ENCODE peak calls at places on chromosomes 1 and 21, in four cellular contexts. W is pancreas, N is AG09309, L is suprapubic skin. P is an unnamed sample.

GRCh38 chr21:37914211-37914900 is 1.9 kb downstream of the KCNJ6 start:
- DNase-seq in N (no peak), L (no peak), W (peak; percentile 7), P (no peak)

GRCh38 chr1:210364479-210364878 is 35.8 kb downstream of the HHAT start:
- DNase-seq in N (no peak), L (no peak), W (no peak), P (no peak)

GRCh38 chr1:116907351-116907750 is 2.4 kb upstream of the PTGFRN start:
- DNase-seq in N (no peak), W (no peak), L (peak; percentile 17), P (no peak)

GRCh38 chr1:57474097-57474750 is 50.4 kb upstream of the DAB1 start:
- DNase-seq in W (no peak), L (no peak), N (no peak), P (no peak)

GRCh38 chr21:15208787-15209186 is 144.0 kb upstream of the NRIP1 start:
- DNase-seq in W (no peak), L (no peak), N (no peak), P (no peak)

GRCh38 chr1:40078512-40079333 is 18.3 kb downstream of the PPT1 start:
- DNase-seq in L (no peak), N (no peak), W (peak; percentile 24), P (peak; percentile 14)

GRCh38 chr1:216983823-216984222 is 260.6 kb upstream of the ESRRG start:
- DNase-seq in L (no peak), N (no peak), W (no peak), P (no peak)

GRCh38 chr1:235391879-235392278 is 24.7 kb downstream of the TBCE start:
- DNase-seq in W (no peak), N (no peak), L (no peak), P (no peak)

GRCh38 chr1:2455757-2456156 is 20.3 kb upstream of the PLCH2 start:
- DNase-seq in L (no peak), N (no peak), W (no peak), P (no peak)

GRCh38 chr1:155175281-155175926 is 1.8 kb downstream of the TRIM46 start:
- DNase-seq in L (peak; percentile 62), W (no peak), N (no peak), P (no peak)

GRCh38 chr1:169368406-169368769 is 393 bp downstream of the BLZF1 start:
- DNase-seq in W (no peak), L (no peak), N (no peak), P (no peak)

GRCh38 chr1:95117207-95118018 is at the start of gene TLCD4:
- DNase-seq in L (peak; percentile 63), W (peak; percentile 72), N (no peak), P (no peak)

GRCh38 chr1:6646499-6647148 is 22.0 kb downstream of the THAP3 start:
- DNase-seq in L (no peak), N (no peak), W (peak; percentile 29), P (no peak)

GRCh38 chr1:230459463-230459862 is 33.3 kb upstream of the PGBD5 start:
- DNase-seq in L (no peak), N (no peak), W (no peak), P (peak; percentile 74)

GRCh38 chr1:65505547-65506325 is 85.3 kb downstream of the LEPR start:
- DNase-seq in W (no peak), N (no peak), L (no peak), P (no peak)

GRCh38 chr1:171251042-171251740 is 2.9 kb downstream of the FMO1 start:
- DNase-seq in N (no peak), L (no peak), W (no peak), P (no peak)

GRCh38 chr1:13517193-13517812 is 3.5 kb upstream of the LRRC38 start:
- DNase-seq in W (no peak), N (no peak), L (no peak), P (no peak)

GRCh38 chr1:246184503-246184902 is 322.6 kb downstream of the SMYD3 start:
- DNase-seq in L (no peak), N (no peak), W (no peak), P (no peak)

GRCh38 chr1:177983824-177984528 is 14.1 kb upstream of the SEC16B start:
- DNase-seq in N (peak; percentile 92), W (peak; percentile 72), L (peak; percentile 67), P (peak; percentile 51)

GRCh38 chr21:16108561-16109070 is 378.8 kb downstream of the USP25 start:
- DNase-seq in W (no peak), N (no peak), L (no peak), P (no peak)

GRCh38 chr1:90114521-90115141 is 119.7 kb downstream of the ZNF326 start:
- DNase-seq in W (no peak), L (no peak), N (peak; percentile 18), P (peak; percentile 23)

GRCh38 chr1:9960011-9960410 is 16.7 kb downstream of the NMNAT1 start:
- DNase-seq in N (no peak), L (no peak), W (no peak), P (no peak)

GRCh38 chr1:83043192-83043591 is 955.7 kb downstream of the TTLL7 start:
- DNase-seq in N (no peak), L (no peak), W (no peak), P (no peak)

GRCh38 chr1:6059866-6060265 is 14.2 kb downstream of the KCNAB2 start:
- DNase-seq in N (no peak), W (no peak), L (no peak), P (no peak)

GRCh38 chr21:22584308-22584707 is 1586.1 kb downstream of the NCAM2 start:
- DNase-seq in W (no peak), L (no peak), N (no peak), P (no peak)

GRCh38 chr21:35400233-35400939 is 351.3 kb upstream of the RUNX1 start:
- DNase-seq in W (peak; percentile 12), N (no peak), L (no peak), P (peak; percentile 45)

GRCh38 chr1:10696977-10697376 is 99.5 kb downstream of the CASZ1 start:
- DNase-seq in L (no peak), W (no peak), N (no peak), P (no peak)

GRCh38 chr1:150554086-150554452 is 4.9 kb downstream of the ADAMTSL4 start:
- DNase-seq in N (no peak), W (no peak), L (no peak), P (no peak)

DNA sequence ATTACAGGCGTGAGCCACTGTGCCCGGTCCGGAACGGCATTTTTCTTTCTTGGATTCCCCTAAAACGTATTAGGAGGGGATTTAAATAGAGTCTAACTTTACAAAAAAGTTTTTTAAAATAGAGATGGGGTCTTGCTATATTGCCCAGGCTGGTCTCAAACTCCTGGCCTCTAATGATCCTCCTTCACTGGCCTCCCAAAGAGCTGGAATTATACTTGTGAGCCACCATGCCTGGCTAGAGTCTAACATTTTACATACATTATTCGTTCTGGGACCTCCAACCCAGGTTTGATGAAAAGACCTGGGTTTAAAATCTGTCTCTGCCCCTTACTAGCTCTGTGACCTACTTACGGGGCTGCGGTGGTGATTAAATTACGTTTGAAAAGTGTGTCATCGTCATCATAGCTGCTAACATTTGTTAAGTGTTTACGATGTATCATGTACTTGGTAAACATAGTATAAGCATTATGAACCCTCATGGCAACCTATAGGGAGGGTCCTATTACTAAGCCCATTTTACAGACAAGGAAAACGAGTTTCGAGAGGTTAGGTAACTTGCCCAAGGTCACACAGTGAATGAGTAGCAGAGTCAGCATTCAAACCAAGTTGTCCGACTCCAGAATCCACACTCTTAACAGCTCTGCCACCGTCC is 24.5 kb downstream of the PLEKHM2 start:
- DNase-seq in W (no peak), L (no peak), N (no peak), P (no peak)
- TF ChIP-seq CTCF in W (no peak), L (no peak), N (no peak), P (no peak)

GRCh38 chr1:31576743-31577455 is 584 bp downstream of the TINAGL1 start:
- DNase-seq in L (no peak), N (no peak), W (no peak), P (no peak)
- H3K4me3 ChIP-seq in L (peak overlapping the region; percentile 52), N (no peak overlapping the region), W (peak overlapping the region; percentile 46), P (peak overlapping the region; percentile 53)

DNA sequence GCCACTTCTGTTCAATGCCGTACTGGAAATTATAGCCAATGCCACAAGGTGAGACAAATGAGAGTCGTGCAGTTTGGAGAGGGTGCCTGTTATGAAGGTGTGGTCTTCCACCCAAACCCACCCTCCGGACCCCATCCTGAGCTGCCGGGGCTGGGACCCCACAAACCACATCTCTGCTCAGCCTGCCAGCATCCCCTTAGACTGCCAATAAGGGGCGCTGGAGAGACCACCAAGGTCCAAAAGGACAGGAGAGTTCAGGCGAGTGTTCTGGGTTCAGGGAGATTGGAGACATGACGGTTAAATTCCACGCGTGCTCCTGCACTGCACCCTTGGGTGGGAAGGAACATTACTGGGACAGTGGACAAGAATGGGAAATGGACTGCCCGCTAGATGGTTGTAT is 48.7 kb upstream of the COL18A1 start:
- DNase-seq in L (no peak), W (no peak), N (no peak), P (no peak)
- TF ChIP-seq CTCF in L (no peak), W (no peak), N (no peak), P (peak; percentile 25)

DNA sequence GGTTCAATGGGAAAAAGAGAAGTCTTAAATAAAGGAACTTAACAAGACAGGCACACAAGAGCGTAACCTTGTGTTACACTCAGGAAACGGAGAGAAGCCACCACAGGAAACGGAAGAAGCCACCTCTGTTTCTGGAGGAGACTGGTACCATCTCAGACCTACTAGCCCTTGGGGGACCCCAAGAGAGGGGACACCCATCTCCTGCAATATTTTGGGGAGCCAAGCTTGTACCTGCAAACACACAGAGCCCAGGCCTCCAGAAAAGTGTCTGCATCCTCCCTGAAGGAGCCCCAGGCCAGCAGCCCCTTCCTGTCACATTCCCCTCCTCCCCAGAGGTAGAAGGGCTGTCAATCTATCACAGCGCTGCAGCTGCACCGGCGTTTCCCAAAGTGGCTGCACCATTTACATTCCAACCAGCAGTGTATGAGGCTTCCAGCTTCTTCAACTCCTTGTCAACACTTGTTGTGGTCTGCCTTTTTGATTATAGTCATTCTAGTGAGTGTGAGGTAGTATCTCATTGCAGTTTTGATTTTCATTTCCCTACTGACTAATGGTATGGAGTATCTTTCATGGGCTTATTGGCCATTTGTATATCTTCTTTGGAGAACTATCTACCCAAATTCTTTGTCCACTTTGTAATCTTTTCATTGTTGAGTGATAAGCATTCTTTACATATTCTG is 23.0 kb upstream of the PADI1 start:
- DNase-seq in L (no peak), W (no peak), N (no peak), P (no peak)
- H3K4me3 ChIP-seq in L (no peak overlapping the region), W (no peak overlapping the region), N (no peak overlapping the region), P (no peak overlapping the region)

DNA sequence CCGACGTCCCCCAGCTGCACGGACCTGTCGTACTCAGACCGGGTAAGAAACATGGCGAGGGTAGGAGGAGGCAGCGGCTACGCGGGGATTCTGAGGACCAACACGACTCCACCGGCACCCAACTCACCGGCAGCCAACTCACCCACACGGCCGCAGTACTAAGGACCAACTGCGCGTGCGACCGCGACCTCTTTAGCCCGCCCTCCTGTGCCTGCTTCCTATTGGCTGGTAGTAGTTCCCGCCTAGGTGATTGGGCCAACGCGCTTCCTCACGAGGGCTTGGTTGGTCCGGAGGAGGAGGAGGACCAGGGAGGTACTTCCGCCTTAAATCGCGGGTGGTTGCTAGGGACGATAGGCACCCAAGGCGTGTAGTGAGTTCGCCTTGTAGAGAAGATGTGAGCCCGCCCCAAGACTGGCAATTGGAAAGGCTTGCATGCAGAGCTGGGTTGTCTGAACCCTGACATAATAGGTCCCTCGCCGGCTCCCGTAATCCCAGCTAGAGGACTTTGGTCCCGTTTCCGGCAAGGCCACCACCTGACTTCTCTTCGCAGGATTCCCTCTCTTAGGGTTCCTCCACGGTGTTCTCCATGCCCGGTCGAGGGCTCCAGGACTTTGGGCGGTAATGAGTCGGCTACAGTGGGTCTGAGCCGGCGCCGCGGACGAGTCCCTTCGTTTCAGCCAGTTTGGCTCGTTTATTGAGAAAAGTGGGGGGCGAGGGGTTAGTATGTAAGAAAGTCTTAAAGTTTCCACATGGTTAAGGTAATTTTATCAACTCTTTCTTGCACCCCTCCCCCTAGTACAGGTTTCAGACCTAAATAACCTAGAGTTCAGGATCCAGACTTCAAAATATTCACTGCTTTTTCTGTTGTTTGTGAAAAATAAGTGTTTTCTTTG is at the start of gene PSMA5:
- DNase-seq in L (peak; percentile 99), W (peak; percentile 96), N (peak; percentile 98), P (peak; percentile 99)
- TF ChIP-seq CTCF in L (no peak), W (no peak), N (no peak), P (no peak)

P was measured in kidney epithelial cell.